ENCODE peak calls at places on chromosomes 13 and 19, in ten cellular contexts. One of them, this sample, is unnamed.

GRCh38 chr13:19838726-19839342 is 24.6 kb downstream of the ZMYM5 start:
- DNase-seq in effector memory CD8-positive, alpha-beta T cell: no peak
- DNase-seq in M059J: no peak
- DNase-seq in amniotic epithelial cell: no peak
- DNase-seq in brain microvascular endothelial cell: peak; percentile 59
- DNase-seq in NCI-H1105 treated with DMSO at 0.1 percent for 48 hours: no peak
- DNase-seq in DMS153: no peak
- DNase-seq in HFF-Myc: no peak
- DNase-seq in HAP-1: no peak
- DNase-seq in posterior cingulate gyrus: no peak
- DNase-seq in this sample: no peak

GRCh38 chr13:98143157-98143553 is 261 bp downstream of the FARP1 start:
- DNase-seq in effector memory CD8-positive, alpha-beta T cell: no peak
- DNase-seq in M059J: no peak
- DNase-seq in amniotic epithelial cell: no peak
- DNase-seq in brain microvascular endothelial cell: no peak
- DNase-seq in NCI-H1105 treated with DMSO at 0.1 percent for 48 hours: no peak
- DNase-seq in DMS153: no peak
- DNase-seq in HFF-Myc: no peak
- DNase-seq in HAP-1: no peak
- DNase-seq in posterior cingulate gyrus: no peak
- DNase-seq in this sample: no peak

GRCh38 chr19:5903502-5904301 is at the start of gene NDUFA11:
- DNase-seq in effector memory CD8-positive, alpha-beta T cell: peak; percentile 96
- DNase-seq in M059J: peak; percentile 92
- DNase-seq in amniotic epithelial cell: no peak
- DNase-seq in brain microvascular endothelial cell: peak; percentile 99
- DNase-seq in NCI-H1105 treated with DMSO at 0.1 percent for 48 hours: peak; percentile 93
- DNase-seq in DMS153: peak; percentile 96
- DNase-seq in HFF-Myc: no peak
- DNase-seq in HAP-1: peak; percentile 89
- DNase-seq in posterior cingulate gyrus: peak; percentile 90
- DNase-seq in this sample: peak; percentile 84

GRCh38 chr19:7963566-7963965 is 20.1 kb upstream of the TIMM44 start:
- DNase-seq in effector memory CD8-positive, alpha-beta T cell: no peak
- DNase-seq in M059J: no peak
- DNase-seq in amniotic epithelial cell: no peak
- DNase-seq in brain microvascular endothelial cell: no peak
- DNase-seq in NCI-H1105 treated with DMSO at 0.1 percent for 48 hours: no peak
- DNase-seq in DMS153: no peak
- DNase-seq in HFF-Myc: no peak
- DNase-seq in HAP-1: no peak
- DNase-seq in posterior cingulate gyrus: no peak
- DNase-seq in this sample: no peak

GRCh38 chr19:3075605-3076431 is 13.5 kb upstream of the TLE5 start:
- DNase-seq in effector memory CD8-positive, alpha-beta T cell: peak; percentile 72
- DNase-seq in M059J: no peak
- DNase-seq in amniotic epithelial cell: no peak
- DNase-seq in brain microvascular endothelial cell: no peak
- DNase-seq in NCI-H1105 treated with DMSO at 0.1 percent for 48 hours: peak; percentile 68
- DNase-seq in DMS153: peak; percentile 36
- DNase-seq in HFF-Myc: no peak
- DNase-seq in HAP-1: no peak
- DNase-seq in posterior cingulate gyrus: peak; percentile 61
- DNase-seq in this sample: no peak

GRCh38 chr19:45767881-45768643 is 990 bp downstream of the SIX5 start:
- DNase-seq in effector memory CD8-positive, alpha-beta T cell: no peak
- DNase-seq in M059J: peak; percentile 77
- DNase-seq in amniotic epithelial cell: peak; percentile 70
- DNase-seq in brain microvascular endothelial cell: peak; percentile 45
- DNase-seq in NCI-H1105 treated with DMSO at 0.1 percent for 48 hours: peak; percentile 23
- DNase-seq in DMS153: no peak
- DNase-seq in HFF-Myc: no peak
- DNase-seq in HAP-1: peak; percentile 44
- DNase-seq in posterior cingulate gyrus: peak; percentile 35
- DNase-seq in this sample: no peak

GRCh38 chr13:51806571-51806970 is 2.6 kb upstream of the DHRS12 start:
- DNase-seq in effector memory CD8-positive, alpha-beta T cell: no peak
- DNase-seq in M059J: peak; percentile 50
- DNase-seq in amniotic epithelial cell: peak; percentile 41
- DNase-seq in brain microvascular endothelial cell: peak; percentile 28
- DNase-seq in NCI-H1105 treated with DMSO at 0.1 percent for 48 hours: peak; percentile 12
- DNase-seq in DMS153: peak; percentile 21
- DNase-seq in HFF-Myc: no peak
- DNase-seq in HAP-1: no peak
- DNase-seq in posterior cingulate gyrus: no peak
- DNase-seq in this sample: no peak

GRCh38 chr13:98059276-98059675 is 83.6 kb upstream of the FARP1 start:
- DNase-seq in effector memory CD8-positive, alpha-beta T cell: no peak
- DNase-seq in M059J: no peak
- DNase-seq in amniotic epithelial cell: no peak
- DNase-seq in brain microvascular endothelial cell: no peak
- DNase-seq in NCI-H1105 treated with DMSO at 0.1 percent for 48 hours: no peak
- DNase-seq in DMS153: no peak
- DNase-seq in HFF-Myc: no peak
- DNase-seq in HAP-1: no peak
- DNase-seq in posterior cingulate gyrus: no peak
- DNase-seq in this sample: no peak

GRCh38 chr19:31342926-31343325 is 6.3 kb downstream of the TSHZ3 start:
- DNase-seq in effector memory CD8-positive, alpha-beta T cell: no peak
- DNase-seq in M059J: no peak
- DNase-seq in amniotic epithelial cell: no peak
- DNase-seq in brain microvascular endothelial cell: no peak
- DNase-seq in NCI-H1105 treated with DMSO at 0.1 percent for 48 hours: no peak
- DNase-seq in DMS153: no peak
- DNase-seq in HFF-Myc: no peak
- DNase-seq in HAP-1: no peak
- DNase-seq in posterior cingulate gyrus: no peak
- DNase-seq in this sample: no peak

GRCh38 chr19:43527860-43528622 is 1.0 kb upstream of the ETHE1 start:
- DNase-seq in effector memory CD8-positive, alpha-beta T cell: no peak
- DNase-seq in M059J: peak; percentile 40
- DNase-seq in amniotic epithelial cell: no peak
- DNase-seq in brain microvascular endothelial cell: no peak
- DNase-seq in NCI-H1105 treated with DMSO at 0.1 percent for 48 hours: peak; percentile 61
- DNase-seq in DMS153: peak; percentile 70
- DNase-seq in HFF-Myc: no peak
- DNase-seq in HAP-1: no peak
- DNase-seq in posterior cingulate gyrus: no peak
- DNase-seq in this sample: peak; percentile 28

GRCh38 chr19:17671906-17672305 is 16.2 kb downstream of the UNC13A start:
- DNase-seq in effector memory CD8-positive, alpha-beta T cell: no peak
- DNase-seq in M059J: peak; percentile 59
- DNase-seq in amniotic epithelial cell: peak; percentile 42
- DNase-seq in brain microvascular endothelial cell: peak; percentile 55
- DNase-seq in NCI-H1105 treated with DMSO at 0.1 percent for 48 hours: no peak
- DNase-seq in DMS153: peak; percentile 23
- DNase-seq in HFF-Myc: no peak
- DNase-seq in HAP-1: peak; percentile 20
- DNase-seq in posterior cingulate gyrus: no peak
- DNase-seq in this sample: no peak

GRCh38 chr13:99086869-99087129 is 108.9 kb upstream of the DOCK9 start:
- DNase-seq in effector memory CD8-positive, alpha-beta T cell: peak; percentile 42
- DNase-seq in M059J: no peak
- DNase-seq in amniotic epithelial cell: no peak
- DNase-seq in brain microvascular endothelial cell: no peak
- DNase-seq in NCI-H1105 treated with DMSO at 0.1 percent for 48 hours: no peak
- DNase-seq in DMS153: no peak
- DNase-seq in HFF-Myc: no peak
- DNase-seq in HAP-1: no peak
- DNase-seq in posterior cingulate gyrus: peak; percentile 18
- DNase-seq in this sample: peak; percentile 24

GRCh38 chr13:59364508-59365187 is 799.1 kb downstream of the DIAPH3 start:
- DNase-seq in effector memory CD8-positive, alpha-beta T cell: no peak
- DNase-seq in M059J: no peak
- DNase-seq in amniotic epithelial cell: no peak
- DNase-seq in brain microvascular endothelial cell: no peak
- DNase-seq in NCI-H1105 treated with DMSO at 0.1 percent for 48 hours: peak; percentile 48
- DNase-seq in DMS153: no peak
- DNase-seq in HFF-Myc: no peak
- DNase-seq in HAP-1: no peak
- DNase-seq in posterior cingulate gyrus: no peak
- DNase-seq in this sample: no peak

This sample was measured in SHP77 treated with DMSO at 0.1 percent for 48 hours.